ENCODE peak calls at places on chromosomes 16 and 17, in seven cellular contexts. A is omental fat pad; E is uterus; T is esophagus squamous epithelium; H is CD8-positive, alpha-beta T cell; Y is fibroblast of pulmonary artery; I is HFF-Myc. X is an unnamed sample.

GRCh38 chr17:4899341-4900230 is at the start of gene C17orf107:
- DNase-seq in A (peak), E (peak), T (no peak), H (peak), Y (peak), I (peak), X (no peak)

GRCh38 chr16:81635336-81635947 is 143.6 kb upstream of the PLCG2 start:
- DNase-seq in A (no peak), E (no peak), T (no peak), H (no peak), Y (no peak), I (no peak), X (no peak)

GRCh38 chr17:76968707-76969597 is 100.7 kb downstream of the MGAT5B start:
- DNase-seq in A (no peak), E (no peak), T (no peak), H (peak), Y (no peak), I (no peak), X (no peak)

GRCh38 chr17:45098081-45098868 is 34.0 kb downstream of the PLCD3 start:
- DNase-seq in A (no peak), E (no peak), T (no peak), H (no peak), Y (no peak), I (no peak), X (no peak)

GRCh38 chr16:67966549-67967182 is 1.8 kb downstream of the SLC12A4 start:
- DNase-seq in A (no peak), E (no peak), T (no peak), H (no peak), Y (peak), I (peak), X (peak)

GRCh38 chr16:12771341-12771798 is 32.3 kb downstream of the CPPED1 start:
- DNase-seq in A (no peak), E (no peak), T (no peak), H (no peak), Y (peak), I (no peak), X (no peak)

GRCh38 chr16:29808219-29808900 is 2.0 kb downstream of the MAZ start:
- DNase-seq in A (no peak), E (peak), T (no peak), H (no peak), Y (no peak), I (no peak), X (no peak)

GRCh38 chr17:35808240-35808961 is 883 bp upstream of the TAF15 start:
- DNase-seq in A (no peak), E (no peak), T (no peak), H (no peak), Y (no peak), I (no peak), X (no peak)

GRCh38 chr17:40952675-40953074 is 14.1 kb downstream of the KRT39 start:
- DNase-seq in A (no peak), E (no peak), T (no peak), H (no peak), Y (peak), I (peak), X (peak)

GRCh38 chr17:55730380-55730779 is 7.7 kb upstream of the TMEM100 start:
- DNase-seq in A (no peak), E (no peak), T (no peak), H (no peak), Y (no peak), I (no peak), X (no peak)

GRCh38 chr16:66996324-66996982 is 8.1 kb downstream of the CES4A start:
- DNase-seq in A (no peak), E (peak), T (no peak), H (no peak), Y (peak), I (no peak), X (peak)

GRCh38 chr17:17577373-17577772 is 14.1 kb downstream of the PEMT start:
- DNase-seq in A (no peak), E (no peak), T (no peak), H (no peak), Y (no peak), I (no peak), X (no peak)

GRCh38 chr16:27838536-27839175 is 224.9 kb downstream of the GSG1L start:
- DNase-seq in A (no peak), E (no peak), T (no peak), H (no peak), Y (no peak), I (no peak), X (peak)

GRCh38 chr16:12530291-12530690 is 273.4 kb downstream of the CPPED1 start:
- DNase-seq in A (no peak), E (no peak), T (no peak), H (no peak), Y (no peak), I (no peak), X (no peak)

GRCh38 chr16:86288716-86289294 is 221.5 kb upstream of the FOXF1 start:
- DNase-seq in A (no peak), E (no peak), T (no peak), H (no peak), Y (no peak), I (no peak), X (no peak)

GRCh38 chr16:78134944-78135619 is 35.6 kb downstream of the WWOX start:
- DNase-seq in A (no peak), E (no peak), T (no peak), H (no peak), Y (no peak), I (no peak), X (no peak)

GRCh38 chr17:81207610-81208581 is 14.9 kb downstream of the CEP131 start:
- DNase-seq in A (no peak), E (no peak), T (no peak), H (no peak), Y (no peak), I (no peak), X (no peak)

GRCh38 chr17:4017377-4017776 is 53.1 kb upstream of the ATP2A3 start:
- DNase-seq in A (no peak), E (no peak), T (no peak), H (no peak), Y (no peak), I (no peak), X (no peak)

GRCh38 chr16:73202176-73202729 is 154.3 kb upstream of the ZFHX3 start:
- DNase-seq in A (no peak), E (no peak), T (no peak), H (no peak), Y (peak), I (peak), X (peak)

DNA sequence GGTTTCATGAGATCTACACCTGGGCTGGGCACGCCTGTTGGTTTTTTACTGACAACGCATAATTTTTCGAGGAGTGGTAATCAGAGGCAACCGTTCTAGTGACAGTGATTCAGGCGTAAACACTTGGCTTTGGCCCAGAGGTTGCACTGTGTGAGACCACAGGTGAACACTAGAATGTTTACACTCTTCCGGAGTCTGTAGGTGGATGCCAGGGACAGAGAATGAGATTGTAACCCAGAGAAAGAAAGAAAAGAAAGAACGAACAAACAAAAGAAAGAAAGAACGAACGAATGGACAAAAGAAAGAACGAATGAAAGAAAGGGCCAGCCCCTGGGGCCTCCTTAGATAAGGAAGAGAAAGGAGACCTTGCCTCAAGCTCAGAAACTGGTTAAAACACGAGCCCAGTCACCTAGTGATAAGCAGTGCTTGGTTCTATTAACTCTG is 113.2 kb downstream of the PRKCB start:
- DNase-seq in A (no peak), E (no peak), T (no peak), H (peak), Y (no peak), I (no peak), X (no peak)
- TF ChIP-seq CTCF in A (no peak), E (no peak), T (no peak), H (no peak), Y (no peak), I (no peak), X (no peak)

GRCh38 chr17:63370696-63371095 is 75.4 kb downstream of the CYB561 start:
- DNase-seq in A (no peak), E (no peak), T (no peak), H (no peak), Y (no peak), I (no peak), X (no peak)

GRCh38 chr17:63366238-63366561 is 79.9 kb downstream of the CYB561 start:
- DNase-seq in A (no peak), E (no peak), T (no peak), H (no peak), Y (no peak), I (no peak), X (no peak)

GRCh38 chr17:63365366-63366237 is 80.5 kb downstream of the CYB561 start:
- DNase-seq in A (no peak), E (no peak), T (no peak), H (no peak), Y (peak), I (no peak), X (no peak)

GRCh38 chr17:63364944-63365343 is 81.2 kb downstream of the CYB561 start:
- DNase-seq in A (no peak), E (no peak), T (no peak), H (no peak), Y (no peak), I (no peak), X (no peak)

DNA sequence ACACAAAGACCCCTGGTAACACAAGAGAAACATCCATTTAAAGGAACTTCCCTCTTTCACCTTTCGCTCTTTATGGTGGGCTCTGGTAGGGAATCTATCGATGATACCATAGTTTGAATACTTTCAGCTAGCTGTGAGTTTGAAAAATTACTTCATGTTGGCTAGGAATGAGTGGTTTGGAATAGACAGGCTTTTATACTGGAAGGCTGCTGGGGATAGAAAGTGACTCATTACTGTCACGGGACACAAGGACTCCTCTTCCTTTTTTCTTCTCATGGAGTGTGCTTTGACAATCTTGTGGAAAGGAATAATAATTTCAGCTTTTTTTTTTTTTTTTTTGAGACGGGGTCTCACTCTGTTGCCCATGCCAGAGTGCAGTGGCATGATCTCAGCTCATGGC is 76.9 kb downstream of the CYB561 start:
- DNase-seq in A (no peak), E (no peak), T (no peak), H (no peak), Y (peak), I (no peak), X (no peak)
- TF ChIP-seq CTCF in A (no peak), E (no peak), T (no peak), H (no peak), Y (no peak), I (no peak), X (no peak)

GRCh38 chr16:1036121-1036520 is 36.4 kb upstream of the SSTR5 start:
- DNase-seq in A (no peak), E (no peak), T (no peak), H (no peak), Y (no peak), I (no peak), X (no peak)
- TF ChIP-seq CTCF in A (no peak), E (no peak), T (no peak), H (no peak), Y (no peak), I (no peak), X (no peak)

GRCh38 chr17:75830168-75831031 is 13.8 kb downstream of the UNC13D start:
- DNase-seq in A (no peak), E (no peak), T (no peak), H (no peak), Y (no peak), I (no peak), X (no peak)
- TF ChIP-seq CTCF in A (no peak), E (no peak), T (no peak), H (peak), Y (peak), I (peak), X (peak)

DNA sequence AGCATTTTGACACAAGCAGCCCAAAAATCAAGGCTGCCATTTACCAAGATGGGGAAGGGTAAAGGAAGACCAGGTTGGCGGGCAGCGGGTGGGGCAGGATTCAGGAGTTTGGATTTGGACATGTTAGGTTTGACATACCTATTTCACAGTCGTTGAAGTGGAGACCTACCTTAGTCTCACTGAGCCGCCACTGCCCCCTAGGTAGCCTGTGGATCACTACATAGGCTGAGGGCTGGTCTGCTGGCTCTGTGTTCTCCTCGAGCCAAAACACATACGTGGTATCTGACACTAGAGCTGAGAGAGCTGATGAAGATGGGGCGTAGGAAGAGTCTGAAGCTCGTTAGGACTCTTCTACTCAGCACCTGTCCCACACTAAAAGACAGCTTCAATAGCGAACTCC is 115.1 kb downstream of the HIC1 start:
- DNase-seq in A (no peak), E (no peak), T (no peak), H (no peak), Y (no peak), I (no peak), X (peak)
- TF ChIP-seq CTCF in A (no peak), E (no peak), T (no peak), H (no peak), Y (peak), I (peak), X (peak)

DNA sequence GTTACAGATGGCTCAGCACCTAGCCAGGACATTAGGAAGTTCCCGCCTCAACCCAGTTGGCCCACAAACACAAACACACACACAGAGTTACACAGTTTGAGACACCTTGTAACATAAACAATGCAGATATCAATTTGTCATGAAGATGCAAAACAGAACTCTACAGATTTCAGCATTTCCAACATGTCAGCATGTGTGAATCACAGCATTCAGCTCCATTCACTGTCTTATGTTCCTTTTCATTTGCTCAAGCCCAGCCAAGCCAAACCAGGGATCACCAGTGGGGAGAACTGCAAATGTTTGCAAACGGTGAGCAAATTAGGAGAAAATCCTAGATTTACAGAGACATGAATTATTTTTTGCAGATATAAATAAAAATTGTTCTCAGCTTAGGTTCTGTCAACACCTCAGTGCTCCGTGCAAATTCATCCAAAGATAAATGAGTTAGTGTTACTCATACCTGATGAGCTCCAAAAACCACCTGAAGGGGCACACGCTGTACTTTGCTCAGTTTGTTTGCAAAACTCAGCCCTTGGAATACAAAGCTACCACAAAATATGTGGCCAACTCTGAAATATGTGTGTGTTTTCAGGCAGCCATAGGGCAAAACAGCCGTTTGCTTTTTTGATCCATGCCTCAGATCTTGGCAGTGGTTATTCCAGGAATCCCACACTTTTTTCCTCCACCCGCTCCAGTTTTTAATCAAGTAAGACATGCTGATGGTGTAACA is 16.3 kb upstream of the COX10 start:
- DNase-seq in A (no peak), E (no peak), T (no peak), H (no peak), Y (no peak), I (no peak), X (peak)
- TF ChIP-seq CTCF in A (no peak), E (no peak), T (no peak), H (no peak), Y (no peak), I (no peak), X (no peak)

GRCh38 chr17:29070795-29071194 is 27.9 kb downstream of the PIPOX start:
- DNase-seq in A (no peak), E (no peak), T (no peak), H (no peak), Y (no peak), I (no peak), X (no peak)
- TF ChIP-seq CTCF in A (no peak), E (no peak), T (no peak), H (no peak), Y (no peak), I (no peak), X (no peak)